ENCODE peak calls at places on chromosomes 16 and 17, in eight cellular contexts. H is fibroblast of lung, F is fibroblast of pulmonary artery, A is cardiac fibroblast, P is astrocyte of the spinal cord, I is left ventricle myocardium inferior, T is psoas muscle, B is epithelial cell of esophagus. V is an unnamed sample.

GRCh38 chr16:57614546-57615343 is 13.7 kb upstream of the ADGRG1 start:
- DNase-seq in H (no peak), F (no peak), A (no peak), P (no peak), I (no peak), T (no peak), B (no peak), V (no peak)

GRCh38 chr17:34235389-34236028 is 19.6 kb upstream of the CCL2 start:
- DNase-seq in H (peak), F (peak), A (peak), P (peak), I (peak), T (peak), B (no peak), V (peak)

GRCh38 chr17:73288534-73289302 is 23.1 kb downstream of the CDC42EP4 start:
- DNase-seq in H (no peak), F (no peak), A (no peak), P (peak), I (peak), T (no peak), B (no peak), V (no peak)

GRCh38 chr17:64399767-64400156 is 9.1 kb upstream of the PECAM1 start:
- DNase-seq in H (no peak), F (no peak), A (no peak), P (no peak), I (no peak), T (no peak), B (no peak), V (no peak)

GRCh38 chr17:13721705-13722104 is 120.0 kb upstream of the HS3ST3A1 start:
- DNase-seq in H (no peak), F (no peak), A (no peak), P (no peak), I (no peak), T (no peak), B (no peak), V (no peak)

GRCh38 chr17:55783684-55784245 is 32.9 kb downstream of the PCTP start:
- DNase-seq in H (no peak), F (peak), A (peak), P (peak), I (peak), T (peak), B (peak), V (peak)

GRCh38 chr16:47431960-47432359 is 28.9 kb downstream of the ITFG1 start:
- DNase-seq in H (peak), F (no peak), A (no peak), P (peak), I (no peak), T (no peak), B (no peak), V (no peak)

GRCh38 chr17:44830359-44831269 is 527 bp upstream of the GJC1 start:
- DNase-seq in H (no peak), F (peak), A (peak), P (peak), I (no peak), T (no peak), B (peak), V (peak)

GRCh38 chr17:48567646-48568354 is 10.3 kb downstream of the HOXB4 start:
- DNase-seq in H (no peak), F (no peak), A (no peak), P (no peak), I (no peak), T (no peak), B (no peak), V (peak)

GRCh38 chr17:48569676-48570324 is 8.3 kb downstream of the HOXB4 start:
- DNase-seq in H (peak), F (no peak), A (no peak), P (no peak), I (no peak), T (no peak), B (no peak), V (peak)

GRCh38 chr17:48570325-48571023 is 7.7 kb downstream of the HOXB4 start:
- DNase-seq in H (peak), F (no peak), A (no peak), P (no peak), I (no peak), T (no peak), B (no peak), V (peak)

GRCh38 chr17:48567209-48567608 is 10.9 kb downstream of the HOXB4 start:
- DNase-seq in H (peak), F (no peak), A (no peak), P (no peak), I (no peak), T (no peak), B (no peak), V (no peak)

DNA sequence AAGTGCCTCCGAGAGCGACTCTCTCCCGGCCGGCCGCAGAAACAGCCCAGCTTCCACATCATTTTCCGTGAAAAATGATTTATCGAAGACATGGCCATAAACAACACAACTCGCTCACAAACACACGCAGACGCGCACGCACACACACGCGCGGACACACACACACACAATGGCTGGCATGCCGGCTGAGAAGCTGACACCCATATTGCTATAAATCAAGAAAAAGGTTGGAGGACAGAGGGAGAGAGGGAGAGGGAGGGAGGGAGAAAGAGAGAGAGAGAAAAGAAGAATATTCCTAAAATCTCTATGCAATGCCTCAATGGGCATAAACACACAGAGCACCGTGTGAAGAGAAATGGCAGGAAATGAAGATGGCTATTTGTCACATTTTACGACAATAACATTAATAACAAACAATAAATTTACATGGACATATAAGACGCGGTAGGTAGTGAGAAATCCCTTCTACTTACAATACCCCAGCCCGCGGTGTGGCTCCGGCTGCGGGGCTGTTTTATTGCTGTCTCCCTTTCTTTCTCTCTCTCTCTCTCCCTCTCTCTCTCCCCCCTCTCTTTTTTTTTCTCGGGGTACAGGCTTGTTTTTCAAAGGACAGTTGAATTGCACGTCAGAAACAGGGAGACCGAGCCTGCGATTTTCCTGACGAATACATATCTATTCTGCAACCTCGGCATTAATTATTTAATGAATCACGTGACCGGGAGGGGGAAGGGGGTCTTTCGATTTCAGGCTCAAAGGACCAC is 9.5 kb downstream of the HOXB4 start:
- DNase-seq in H (peak), F (no peak), A (no peak), P (no peak), I (no peak), T (no peak), B (no peak), V (peak)
- H3K4me3 ChIP-seq in H (peak), F (peak), A (no peak), P (peak), I (peak), T (peak), B (no peak), V (peak)

DNA sequence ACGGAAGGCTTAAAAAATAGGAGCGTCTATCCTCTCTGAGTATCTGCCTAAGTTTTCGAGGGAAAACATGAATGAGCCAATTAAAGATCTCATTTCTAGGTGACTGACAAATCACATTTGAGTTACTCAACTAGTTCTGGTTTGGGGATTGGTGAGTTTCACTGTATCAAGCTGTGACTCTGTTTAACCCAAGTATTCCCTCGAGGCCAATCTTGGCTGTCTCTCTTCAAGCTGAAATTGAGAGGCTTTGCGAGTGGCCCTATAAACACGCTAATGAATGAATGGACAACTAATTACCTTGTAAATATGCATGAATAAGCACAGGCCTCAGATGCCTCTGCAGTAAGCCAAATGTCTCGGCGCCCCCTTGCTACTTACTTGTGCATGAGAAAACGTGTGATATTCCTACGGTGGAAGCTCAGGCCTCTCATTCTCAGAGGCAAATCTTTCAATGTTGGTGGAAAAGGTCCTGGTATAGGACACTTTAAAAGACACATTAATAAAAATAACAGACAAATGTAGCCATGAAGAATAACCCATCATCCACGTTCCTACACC is 450.2 kb upstream of the PSMD7 start:
- DNase-seq in H (no peak), F (no peak), A (no peak), P (no peak), I (no peak), T (no peak), B (no peak), V (no peak)
- TF ChIP-seq CTCF in H (no peak), F (no peak), A (no peak), P (no peak), I (no peak), T (no peak), B (no peak), V (no peak)

GRCh38 chr16:68380676-68381362 is 67.5 kb downstream of the SMPD3 start:
- DNase-seq in H (no peak), F (no peak), A (no peak), P (no peak), I (no peak), T (no peak), B (no peak), V (no peak)
- H3K4me3 ChIP-seq in H (no peak), F (no peak), A (no peak), P (no peak), I (no peak), T (no peak), B (no peak), V (no peak)

GRCh38 chr17:65799454-65799853 is 238.0 kb upstream of the AXIN2 start:
- DNase-seq in H (no peak), F (no peak), A (no peak), P (no peak), I (no peak), T (no peak), B (no peak), V (no peak)

GRCh38 chr17:65800655-65801054 is 239.2 kb upstream of the AXIN2 start:
- DNase-seq in H (peak), F (no peak), A (no peak), P (no peak), I (no peak), T (no peak), B (no peak), V (no peak)

GRCh38 chr17:65797101-65797500 is 235.7 kb upstream of the AXIN2 start:
- DNase-seq in H (no peak), F (no peak), A (no peak), P (no peak), I (no peak), T (no peak), B (no peak), V (no peak)

GRCh38 chr17:65799869-65800268 is 238.4 kb upstream of the AXIN2 start:
- DNase-seq in H (no peak), F (no peak), A (no peak), P (no peak), I (no peak), T (no peak), B (no peak), V (no peak)

GRCh38 chr17:65797809-65798208 is 236.4 kb upstream of the AXIN2 start:
- DNase-seq in H (no peak), F (no peak), A (no peak), P (no peak), I (no peak), T (no peak), B (peak), V (no peak)
- TF ChIP-seq CTCF in H (peak), F (peak), A (peak), P (peak), I (peak), T (no peak), B (no peak), V (no peak)

V was measured in fibroblast of the aortic adventitia.